ENCODE peak calls at places on chromosomes 12 and 14, in five cellular contexts. T is Peyer's patch, P is GM23338, H is fibroblast of lung, A is stomach. G is an unnamed sample. For H3K27me3, the result is how much of the 10 kb centered on the place peaks cover.

GRCh38 chr12:127681151-127681754 is 585.7 kb upstream of the TMEM132C start:
- DNase-seq in T (no peak), P (no peak), H (no peak), A (no peak), G (no peak)

GRCh38 chr12:65742481-65742971 is 81.8 kb upstream of the HMGA2 start:
- DNase-seq in T (no peak), H (peak), P (peak), A (no peak), G (no peak)

GRCh38 chr14:95222151-95222631 is 64.9 kb upstream of the DICER1 start:
- DNase-seq in A (no peak), T (no peak), H (peak), P (peak), G (no peak)

GRCh38 chr14:105333613-105334364 is 19.2 kb downstream of the PACS2 start:
- DNase-seq in H (no peak), P (no peak), T (no peak), A (no peak), G (no peak)

GRCh38 chr14:101711041-101711861 is 50.3 kb upstream of the PPP2R5C start:
- DNase-seq in P (no peak), T (no peak), A (peak), H (no peak), G (no peak)

GRCh38 chr12:11863988-11864387 is 206.8 kb upstream of the BCL2L14 start:
- DNase-seq in T (no peak), P (no peak), A (no peak), H (no peak), G (no peak)

GRCh38 chr14:65927871-65928270 is 515.3 kb downstream of the FUT8 start:
- DNase-seq in A (peak), H (no peak), T (no peak), P (peak), G (no peak)

GRCh38 chr12:11729008-11729407 is 79.5 kb downstream of the ETV6 start:
- DNase-seq in H (no peak), P (no peak), T (peak), A (peak), G (no peak)

GRCh38 chr12:4301932-4302501 is 19.0 kb upstream of the TIGAR start:
- DNase-seq in H (no peak), P (no peak), A (no peak), T (no peak), G (no peak)
- H3K27me3 ChIP-seq in H (under half), P (under half), A (under half), T (under half), G (under half)

DNA sequence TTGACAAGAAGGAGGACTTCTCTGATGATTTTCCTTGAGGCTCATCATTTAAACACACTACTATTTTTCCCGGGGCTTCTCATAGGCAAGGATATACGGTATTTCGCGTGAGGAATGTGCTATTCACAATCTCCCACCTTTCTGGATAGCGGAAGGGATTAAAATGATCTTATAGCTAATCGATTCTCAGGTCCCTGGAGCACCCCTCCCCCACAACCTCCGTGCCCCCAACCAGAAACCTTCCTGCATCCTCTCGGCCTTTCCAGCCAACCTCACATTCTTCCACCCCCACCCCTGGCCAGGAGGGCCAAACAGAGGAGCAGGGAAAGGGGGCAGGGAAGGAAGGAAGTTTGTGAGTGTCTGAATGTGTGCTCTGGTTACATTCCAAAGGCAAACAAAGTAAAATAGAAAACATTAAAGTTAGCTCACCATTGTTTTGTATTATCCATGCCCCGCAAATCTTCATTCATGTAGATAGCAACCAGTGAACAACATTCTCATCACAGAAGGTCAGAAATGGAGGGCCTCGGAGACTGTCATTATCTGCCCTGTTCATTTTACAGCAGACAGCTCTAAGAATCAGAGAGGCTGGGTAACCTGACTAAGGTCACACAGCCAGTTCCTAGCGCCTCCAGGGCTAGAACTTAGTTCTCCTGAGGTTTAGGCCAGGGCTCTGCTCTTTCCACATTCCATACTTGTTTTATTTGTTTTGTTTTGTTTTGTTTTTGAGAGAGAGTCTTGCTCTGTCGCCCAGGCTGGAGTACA is 138.5 kb upstream of the CCND2 start:
- DNase-seq in A (no peak), P (peak), H (no peak), T (no peak), G (no peak)
- H3K27ac ChIP-seq in A (no peak), P (peak), H (no peak), T (no peak), G (no peak)

GRCh38 chr12:8697476-8698131 is at the start of gene RIMKLB:
- DNase-seq in H (peak), T (peak), A (peak), P (peak), G (peak)
- TF ChIP-seq CTCF in H (no peak), T (no peak), A (no peak), P (no peak), G (no peak)

GRCh38 chr12:2053675-2054070 is 886 bp downstream of the CACNA1C start:
- DNase-seq in H (peak), A (no peak), T (no peak), P (peak), G (no peak)
- H3K27me3 ChIP-seq in H (under half), A (half or more), T (under half), P (half or more), G (under half)

GRCh38 chr14:91369628-91370445 is 47.8 kb downstream of the CCDC88C start:
- DNase-seq in T (no peak), P (no peak), H (peak), A (no peak), G (no peak)

GRCh38 chr14:91371990-91372375 is 45.6 kb downstream of the CCDC88C start:
- DNase-seq in P (no peak), A (no peak), T (no peak), H (no peak), G (no peak)

GRCh38 chr14:91372680-91373495 is 44.7 kb downstream of the CCDC88C start:
- DNase-seq in H (no peak), T (no peak), P (no peak), A (peak), G (no peak)

GRCh38 chr14:91373591-91374245 is 43.9 kb downstream of the CCDC88C start:
- DNase-seq in A (no peak), P (no peak), H (no peak), T (no peak), G (no peak)

DNA sequence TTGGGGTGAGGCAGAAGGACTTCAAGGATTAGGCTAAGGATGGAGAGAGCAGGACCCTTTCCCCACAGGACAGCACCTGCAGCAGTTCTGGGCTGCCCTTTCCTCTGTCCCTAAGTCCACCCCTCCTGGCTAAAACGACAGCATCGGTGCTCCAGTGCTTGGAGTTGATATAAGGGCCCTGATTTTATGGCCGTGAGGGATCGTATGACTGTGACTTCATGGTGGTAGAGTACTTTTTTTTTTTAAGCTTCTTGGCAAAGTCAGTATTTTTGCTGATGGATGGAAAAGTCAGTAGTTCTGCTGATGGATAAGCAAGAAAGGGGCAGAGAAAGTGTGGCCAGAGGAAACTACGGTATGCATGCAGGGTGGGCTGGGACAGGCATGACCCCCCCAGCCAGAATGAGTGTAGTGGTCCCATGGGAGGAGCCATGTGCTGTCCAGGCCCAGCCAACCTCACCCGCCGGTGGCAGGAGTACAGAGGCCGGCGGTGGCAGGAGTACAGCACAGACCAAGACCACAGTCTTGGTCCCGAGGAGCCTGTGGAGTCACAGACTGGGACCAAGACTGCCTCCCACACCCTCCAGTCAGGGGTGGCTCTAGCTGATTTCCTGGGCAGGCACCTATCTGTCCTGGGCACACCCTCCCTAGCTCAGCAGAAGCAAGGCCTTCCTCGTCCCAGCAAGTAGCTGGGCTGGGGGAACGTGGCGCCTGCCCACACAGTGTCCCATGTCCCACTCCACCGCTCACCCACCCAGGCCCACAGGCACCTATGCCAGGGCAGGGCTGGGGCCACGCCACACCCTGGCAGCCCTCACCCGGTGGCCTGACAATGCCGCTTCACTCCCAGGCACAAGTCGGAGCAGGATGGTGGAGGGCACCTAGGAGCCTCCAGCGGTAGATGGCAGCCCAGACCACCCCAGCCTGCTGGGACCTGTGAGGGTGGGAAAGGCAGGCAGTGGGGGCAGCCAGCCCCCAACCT is 46.3 kb downstream of the CCDC88C start:
- DNase-seq in P (no peak), A (no peak), T (no peak), H (no peak), G (no peak)
- H3K27ac ChIP-seq in P (no peak), A (peak), T (no peak), H (no peak), G (peak)

GRCh38 chr14:81277096-81277495 is 56.3 kb upstream of the GTF2A1 start:
- DNase-seq in T (no peak), P (no peak), A (no peak), H (no peak), G (no peak)
- TF ChIP-seq CTCF in T (no peak), P (no peak), A (no peak), H (no peak), G (no peak)

DNA sequence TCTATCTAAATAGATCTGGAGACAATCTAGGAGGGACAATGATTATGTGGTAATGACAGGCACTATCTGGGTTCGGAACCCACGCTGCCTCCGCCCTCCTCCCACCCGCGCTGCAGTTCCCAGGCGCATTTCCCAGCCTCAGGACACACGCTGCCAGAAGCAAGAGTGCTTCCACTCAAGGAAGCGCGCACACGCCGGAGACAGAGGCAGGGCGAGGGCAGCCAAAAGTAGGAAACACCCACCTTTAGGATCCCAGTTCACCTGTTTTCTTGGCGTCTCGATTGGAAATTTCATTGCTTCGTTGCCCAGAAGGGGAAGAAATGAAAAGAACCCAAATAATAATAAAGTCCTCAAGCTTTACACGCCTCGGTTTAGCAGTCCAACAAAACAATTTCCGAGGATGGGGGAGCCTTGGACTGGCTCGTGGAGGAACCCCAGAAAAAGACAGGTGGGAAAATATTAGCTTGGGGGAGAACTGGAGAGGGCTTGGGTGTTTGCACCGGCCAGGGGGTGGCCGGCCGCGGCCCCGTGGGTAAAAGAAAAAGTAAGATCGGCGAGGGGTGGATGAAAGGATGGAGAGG is 474 bp downstream of the KCNK10 start:
- DNase-seq in T (no peak), P (peak), A (no peak), H (no peak), G (no peak)
- H3K27me3 ChIP-seq in T (under half), P (half or more), A (half or more), H (under half), G (half or more)